ENCODE peak calls at places on chromosomes 6 and 20, in four cellular contexts. One of them, this sample, is unnamed.

GRCh38 chr20:62405108-62405980 is 1.7 kb downstream of the CABLES2 start:
- DNase-seq in breast epithelium: no peak
- DNase-seq in gastrocnemius medialis: peak; percentile 58
- DNase-seq in suprapubic skin: no peak
- DNase-seq in this sample: no peak

GRCh38 chr20:24611360-24612140 is 142.1 kb downstream of the SYNDIG1 start:
- DNase-seq in breast epithelium: no peak
- DNase-seq in gastrocnemius medialis: no peak
- DNase-seq in suprapubic skin: no peak
- DNase-seq in this sample: no peak

GRCh38 chr6:158648682-158649131 is 1.1 kb upstream of the SYTL3 start:
- DNase-seq in breast epithelium: no peak
- DNase-seq in gastrocnemius medialis: no peak
- DNase-seq in suprapubic skin: no peak
- DNase-seq in this sample: no peak

GRCh38 chr20:40160151-40160550 is 528.9 kb downstream of the MAFB start:
- DNase-seq in breast epithelium: no peak
- DNase-seq in gastrocnemius medialis: peak; percentile 33
- DNase-seq in suprapubic skin: peak; percentile 77
- DNase-seq in this sample: peak; percentile 28

GRCh38 chr20:63635431-63636141 is 8.7 kb upstream of the GMEB2 start:
- DNase-seq in breast epithelium: no peak
- DNase-seq in gastrocnemius medialis: no peak
- DNase-seq in suprapubic skin: no peak
- DNase-seq in this sample: no peak

GRCh38 chr6:38871745-38872568 is 156.8 kb downstream of the DNAH8 start:
- DNase-seq in breast epithelium: no peak
- DNase-seq in gastrocnemius medialis: no peak
- DNase-seq in suprapubic skin: no peak
- DNase-seq in this sample: peak; percentile 36

GRCh38 chr6:167210375-167211295 is 52.9 kb upstream of the GPR31 start:
- DNase-seq in breast epithelium: no peak
- DNase-seq in gastrocnemius medialis: no peak
- DNase-seq in suprapubic skin: no peak
- DNase-seq in this sample: no peak

GRCh38 chr20:63703976-63704748 is 3.6 kb downstream of the ARFRP1 start:
- DNase-seq in breast epithelium: no peak
- DNase-seq in gastrocnemius medialis: no peak
- DNase-seq in suprapubic skin: peak; percentile 69
- DNase-seq in this sample: no peak

GRCh38 chr6:137705166-137706064 is 161.6 kb upstream of the TNFAIP3 start:
- DNase-seq in breast epithelium: no peak
- DNase-seq in gastrocnemius medialis: peak; percentile 42
- DNase-seq in suprapubic skin: no peak
- DNase-seq in this sample: peak; percentile 74

GRCh38 chr6:13275435-13275989 is 52.8 kb downstream of the TBC1D7 start:
- DNase-seq in breast epithelium: no peak
- DNase-seq in gastrocnemius medialis: no peak
- DNase-seq in suprapubic skin: no peak
- DNase-seq in this sample: no peak

GRCh38 chr20:10672579-10673127 is 1.1 kb downstream of the JAG1 start:
- DNase-seq in breast epithelium: peak; percentile 56
- DNase-seq in gastrocnemius medialis: no peak
- DNase-seq in suprapubic skin: peak; percentile 88
- DNase-seq in this sample: peak; percentile 70

GRCh38 chr6:159969204-159969912 is 476 bp downstream of the IGF2R start:
- DNase-seq in breast epithelium: peak; percentile 58
- DNase-seq in gastrocnemius medialis: peak; percentile 37
- DNase-seq in suprapubic skin: no peak
- DNase-seq in this sample: peak; percentile 48

GRCh38 chr6:108589244-108589730 is 28.6 kb downstream of the FOXO3 start:
- DNase-seq in breast epithelium: peak; percentile 85
- DNase-seq in gastrocnemius medialis: peak; percentile 93
- DNase-seq in suprapubic skin: peak; percentile 89
- DNase-seq in this sample: peak; percentile 66

GRCh38 chr6:167745660-167746376 is 80.9 kb upstream of the AFDN start:
- DNase-seq in breast epithelium: no peak
- DNase-seq in gastrocnemius medialis: peak; percentile 37
- DNase-seq in suprapubic skin: no peak
- DNase-seq in this sample: no peak

GRCh38 chr6:24901698-24902328 is 33.9 kb downstream of the RIPOR2 start:
- DNase-seq in breast epithelium: no peak
- DNase-seq in gastrocnemius medialis: no peak
- DNase-seq in suprapubic skin: no peak
- DNase-seq in this sample: no peak

GRCh38 chr6:116239856-116240255 is 14.0 kb downstream of the TSPYL4 start:
- DNase-seq in breast epithelium: no peak
- DNase-seq in gastrocnemius medialis: no peak
- DNase-seq in suprapubic skin: no peak
- DNase-seq in this sample: no peak

GRCh38 chr20:62219101-62219991 is 732 bp downstream of the HRH3 start:
- DNase-seq in breast epithelium: no peak
- DNase-seq in gastrocnemius medialis: no peak
- DNase-seq in suprapubic skin: no peak
- DNase-seq in this sample: no peak

GRCh38 chr6:41543087-41543486 is 3.1 kb upstream of the FOXP4 start:
- DNase-seq in breast epithelium: no peak
- DNase-seq in gastrocnemius medialis: no peak
- DNase-seq in suprapubic skin: no peak
- DNase-seq in this sample: no peak

GRCh38 chr6:33771342-33772113 is 17.4 kb downstream of the LEMD2 start:
- DNase-seq in breast epithelium: no peak
- DNase-seq in gastrocnemius medialis: peak; percentile 62
- DNase-seq in suprapubic skin: no peak
- DNase-seq in this sample: peak; percentile 75
- TF ChIP-seq POLR2A in breast epithelium: no peak
- TF ChIP-seq POLR2A in gastrocnemius medialis: no peak
- TF ChIP-seq POLR2A in suprapubic skin: no peak
- TF ChIP-seq POLR2A in this sample: no peak

GRCh38 chr20:23343590-23343989 is 7.0 kb upstream of the NXT1 start:
- DNase-seq in breast epithelium: no peak
- DNase-seq in gastrocnemius medialis: no peak
- DNase-seq in suprapubic skin: peak; percentile 4
- DNase-seq in this sample: no peak

GRCh38 chr20:23344336-23344735 is 6.3 kb upstream of the NXT1 start:
- DNase-seq in breast epithelium: no peak
- DNase-seq in gastrocnemius medialis: no peak
- DNase-seq in suprapubic skin: no peak
- DNase-seq in this sample: no peak

GRCh38 chr20:23347791-23348190 is 2.8 kb upstream of the NXT1 start:
- DNase-seq in breast epithelium: no peak
- DNase-seq in gastrocnemius medialis: no peak
- DNase-seq in suprapubic skin: no peak
- DNase-seq in this sample: no peak

GRCh38 chr20:23350855-23351838 is 556 bp downstream of the NXT1 start:
- DNase-seq in breast epithelium: no peak
- DNase-seq in gastrocnemius medialis: peak; percentile 64
- DNase-seq in suprapubic skin: no peak
- DNase-seq in this sample: no peak

GRCh38 chr20:23349338-23350006 is 1.1 kb upstream of the NXT1 start:
- DNase-seq in breast epithelium: no peak
- DNase-seq in gastrocnemius medialis: no peak
- DNase-seq in suprapubic skin: no peak
- DNase-seq in this sample: no peak
- TF ChIP-seq POLR2A in breast epithelium: no peak
- TF ChIP-seq POLR2A in gastrocnemius medialis: no peak
- TF ChIP-seq POLR2A in suprapubic skin: no peak
- TF ChIP-seq POLR2A in this sample: no peak

DNA sequence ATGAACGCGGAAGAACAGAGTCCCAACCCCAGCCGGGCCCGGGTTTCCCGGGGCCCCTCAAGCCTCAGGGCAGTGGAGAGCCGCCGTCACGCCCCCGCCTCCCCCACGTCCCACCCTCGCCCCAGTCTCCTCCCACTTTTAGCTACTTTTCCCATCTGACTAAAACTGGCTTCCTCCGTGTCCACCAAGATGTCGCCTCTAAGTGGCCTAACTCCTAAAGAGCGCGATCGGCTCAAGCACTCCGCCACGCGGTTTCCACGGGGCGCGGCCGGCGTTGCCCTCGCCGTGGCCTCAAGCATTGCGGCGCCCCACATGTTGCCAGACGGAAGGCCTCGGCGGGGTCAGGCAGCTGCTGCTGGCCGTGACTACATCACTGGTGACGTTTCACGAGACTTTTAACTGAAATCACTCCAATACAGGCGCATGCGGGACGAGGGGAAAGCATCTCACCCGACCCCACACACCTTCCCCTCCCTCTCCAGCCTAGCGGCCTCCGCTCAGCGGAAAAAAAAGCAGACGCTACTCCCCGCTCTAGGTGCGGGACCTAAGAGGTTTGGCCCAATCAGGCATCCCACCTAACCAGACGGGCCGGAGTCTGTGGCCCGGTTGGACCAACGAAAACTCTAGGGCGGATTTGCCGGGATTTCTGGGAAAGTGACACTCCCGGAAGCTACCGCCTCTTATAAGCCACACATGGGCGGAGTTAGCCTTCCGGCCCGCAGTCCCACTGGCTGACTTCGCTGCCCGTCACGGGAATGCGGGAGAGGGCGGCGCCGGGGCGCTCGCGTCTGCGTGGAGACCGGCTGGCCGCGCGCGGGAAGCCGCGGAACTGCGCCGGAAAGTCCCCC is at the start of gene NXT1:
- DNase-seq in breast epithelium: peak; percentile 95
- DNase-seq in gastrocnemius medialis: peak; percentile 98
- DNase-seq in suprapubic skin: peak; percentile 98
- DNase-seq in this sample: peak; percentile 97
- TF ChIP-seq POLR2A in breast epithelium: peak; percentile 60
- TF ChIP-seq POLR2A in gastrocnemius medialis: peak; percentile 94
- TF ChIP-seq POLR2A in suprapubic skin: peak; percentile 40
- TF ChIP-seq POLR2A in this sample: peak; percentile 53

GRCh38 chr20:38143238-38143645 is 21.8 kb downstream of the TGM2 start:
- DNase-seq in breast epithelium: no peak
- DNase-seq in gastrocnemius medialis: no peak
- DNase-seq in suprapubic skin: no peak
- DNase-seq in this sample: no peak
- TF ChIP-seq POLR2A in breast epithelium: no peak
- TF ChIP-seq POLR2A in gastrocnemius medialis: no peak
- TF ChIP-seq POLR2A in suprapubic skin: no peak
- TF ChIP-seq POLR2A in this sample: no peak

GRCh38 chr6:42960243-42961019 is at the start of gene GNMT:
- DNase-seq in breast epithelium: peak; percentile 81
- DNase-seq in gastrocnemius medialis: peak; percentile 73
- DNase-seq in suprapubic skin: no peak
- DNase-seq in this sample: peak; percentile 76
- TF ChIP-seq POLR2A in breast epithelium: no peak
- TF ChIP-seq POLR2A in gastrocnemius medialis: peak; percentile 59
- TF ChIP-seq POLR2A in suprapubic skin: no peak
- TF ChIP-seq POLR2A in this sample: no peak

This sample was measured in heart left ventricle.